ENCODE peak calls at places on chromosome 17, in six cellular contexts. D is lower lobe of right lung, U is sigmoid colon, A is pancreas, V is tibial artery, E is astrocyte. B is an unnamed sample. For H3K27me3 and H3K4me1, the result is how much of the 10 kb centered on the place peaks cover.

GRCh38 chr17:76716834-76717205 is 6.1 kb upstream of the MXRA7 start:
- DNase-seq in D (no peak), U (no peak), A (no peak), V (no peak), E (peak), B (no peak)

GRCh38 chr17:52724578-52724977 is 566.1 kb upstream of the CA10 start:
- DNase-seq in D (no peak), U (no peak), A (no peak), V (no peak), E (no peak), B (no peak)

GRCh38 chr17:73027130-73027741 is 65.3 kb downstream of the SLC39A11 start:
- DNase-seq in D (no peak), U (no peak), A (no peak), V (no peak), E (peak), B (no peak)

GRCh38 chr17:57537524-57538410 is 207.3 kb downstream of the CCDC182 start:
- DNase-seq in D (no peak), U (no peak), A (no peak), V (no peak), E (no peak), B (no peak)

GRCh38 chr17:57553991-57554825 is 190.9 kb downstream of the CCDC182 start:
- DNase-seq in D (peak), U (no peak), A (no peak), V (no peak), E (peak), B (no peak)

GRCh38 chr17:9410737-9411136 is 164.9 kb downstream of the STX8 start:
- DNase-seq in D (no peak), U (no peak), A (no peak), V (no peak), E (no peak), B (no peak)

GRCh38 chr17:40371261-40371929 is 6.9 kb upstream of the GJD3 start:
- DNase-seq in D (no peak), U (no peak), A (no peak), V (no peak), E (no peak), B (no peak)

GRCh38 chr17:44374306-44375195 is 10.9 kb upstream of the FAM171A2 start:
- DNase-seq in D (no peak), U (no peak), A (peak), V (no peak), E (no peak), B (no peak)

GRCh38 chr17:61399131-61400057 is at the start of gene TBX2:
- DNase-seq in D (peak), U (peak), A (no peak), V (peak), E (peak), B (no peak)

GRCh38 chr17:62626719-62627218 is 701 bp upstream of the MRC2 start:
- DNase-seq in D (no peak), U (peak), A (no peak), V (peak), E (peak), B (no peak)

GRCh38 chr17:70099267-70099666 is 24.2 kb downstream of the KCNJ16 start:
- DNase-seq in D (no peak), U (no peak), A (no peak), V (no peak), E (no peak), B (no peak)

GRCh38 chr17:20141201-20141999 is 132.2 kb downstream of the SPECC1 start:
- DNase-seq in D (no peak), U (no peak), A (no peak), V (no peak), E (no peak), B (no peak)

GRCh38 chr17:58702045-58702476 is 9.7 kb downstream of the RAD51C start:
- DNase-seq in D (no peak), U (no peak), A (no peak), V (no peak), E (no peak), B (no peak)

GRCh38 chr17:607341-608060 is 107.1 kb downstream of the VPS53 start:
- DNase-seq in D (no peak), U (no peak), A (no peak), V (no peak), E (no peak), B (no peak)

GRCh38 chr17:42135151-42135550 is 12.5 kb downstream of the HSPB9 start:
- DNase-seq in D (no peak), U (no peak), A (no peak), V (no peak), E (no peak), B (no peak)

GRCh38 chr17:42135664-42136653 is 13.4 kb downstream of the HSPB9 start:
- DNase-seq in D (peak), U (peak), A (peak), V (peak), E (peak), B (no peak)

GRCh38 chr17:42139093-42139492 is 15.7 kb downstream of the RAB5C start:
- DNase-seq in D (no peak), U (no peak), A (no peak), V (no peak), E (no peak), B (no peak)

GRCh38 chr17:42133461-42134041 is 10.9 kb downstream of the HSPB9 start:
- DNase-seq in D (no peak), U (no peak), A (no peak), V (no peak), E (no peak), B (no peak)

GRCh38 chr17:42136654-42137051 is 14.0 kb downstream of the HSPB9 start:
- DNase-seq in D (no peak), U (no peak), A (no peak), V (no peak), E (no peak), B (no peak)
- H3K27ac ChIP-seq in D (peak), U (peak), A (peak), V (no peak), E (no peak), B (peak)

GRCh38 chr17:75380315-75380714 is 25.2 kb downstream of the GRB2 start:
- DNase-seq in D (no peak), U (no peak), A (no peak), V (no peak), E (no peak), B (no peak)
- H3K27me3 ChIP-seq in D (under half), U (under half), A (under half), V (under half), E (under half), B (under half)

GRCh38 chr17:66760324-66760723 is 74.6 kb upstream of the CACNG5 start:
- DNase-seq in D (no peak), U (no peak), A (no peak), V (no peak), E (no peak), B (no peak)
- H3K4me1 ChIP-seq in D (under half), U (under half), A (under half), V (under half), E (under half), B (under half)

GRCh38 chr17:7750321-7750821 is 32.8 kb downstream of the DNAH2 start:
- DNase-seq in D (no peak), U (no peak), A (no peak), V (no peak), E (peak), B (no peak)

GRCh38 chr17:7756968-7757367 is 39.4 kb downstream of the DNAH2 start:
- DNase-seq in D (no peak), U (no peak), A (no peak), V (no peak), E (no peak), B (no peak)

GRCh38 chr17:7755095-7755890 is 37.7 kb downstream of the DNAH2 start:
- DNase-seq in D (no peak), U (no peak), A (no peak), V (no peak), E (no peak), B (no peak)

DNA sequence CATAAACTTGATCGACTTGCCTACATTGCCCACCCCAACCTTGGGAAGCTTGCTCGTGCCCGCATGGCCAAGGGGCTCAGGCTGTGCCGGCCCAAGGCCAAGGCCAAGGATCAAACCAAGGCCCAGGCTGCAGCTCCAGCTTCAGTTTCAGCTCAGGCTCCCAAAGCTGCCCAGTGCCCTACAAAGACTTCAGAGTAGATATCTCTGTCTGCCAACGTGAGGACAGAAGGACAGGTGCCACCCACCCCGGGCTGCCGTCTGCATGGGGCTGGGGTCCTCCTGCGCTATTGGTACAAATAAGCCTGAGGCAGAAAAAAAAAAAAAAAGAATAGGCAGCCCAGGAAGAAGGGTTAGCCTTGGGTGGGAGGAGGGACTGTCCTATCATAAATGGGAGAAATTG is 37.1 kb downstream of the DNAH2 start:
- DNase-seq in D (no peak), U (no peak), A (no peak), V (no peak), E (no peak), B (no peak)
- H3K27ac ChIP-seq in D (no peak), U (no peak), A (no peak), V (no peak), E (no peak), B (peak)

DNA sequence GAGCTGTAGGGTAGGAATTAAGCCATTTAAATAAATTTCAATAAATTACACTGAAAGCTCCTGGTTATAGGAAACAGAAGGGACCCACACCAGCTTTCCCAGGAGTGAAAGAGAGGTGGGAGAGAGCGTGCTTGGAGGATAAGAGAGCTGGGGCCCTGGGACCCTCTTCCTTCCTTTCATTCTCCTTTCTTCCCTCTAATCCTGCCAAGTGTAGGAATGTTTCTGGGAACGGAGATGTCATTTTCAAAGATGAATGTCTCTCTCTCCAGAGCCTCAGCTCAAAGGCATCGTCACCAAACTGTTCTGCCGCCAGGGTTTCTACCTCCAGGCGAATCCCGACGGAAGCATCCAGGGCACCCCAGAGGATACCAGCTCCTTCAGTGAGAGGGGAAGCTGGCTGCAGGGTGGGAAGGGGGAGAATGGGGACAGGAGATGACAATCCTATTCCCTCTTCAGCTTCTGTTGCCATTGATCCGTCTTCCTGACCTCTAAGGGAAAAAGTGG is 1.9 kb downstream of the FGF11 start:
- DNase-seq in D (no peak), U (no peak), A (no peak), V (no peak), E (no peak), B (no peak)
- H3K27me3 ChIP-seq in D (under half), U (half or more), A (under half), V (half or more), E (under half), B (under half)

GRCh38 chr17:81339180-81339501 is 44.0 kb upstream of the SLC38A10 start:
- DNase-seq in D (no peak), U (no peak), A (no peak), V (no peak), E (no peak), B (no peak)
- H3K4me1 ChIP-seq in D (half or more), U (half or more), A (under half), V (under half), E (under half), B (under half)

GRCh38 chr17:34413443-34414076 is 50.5 kb upstream of the CCL1 start:
- DNase-seq in D (no peak), U (no peak), A (no peak), V (no peak), E (no peak), B (no peak)
- H3K27ac ChIP-seq in D (no peak), U (no peak), A (no peak), V (no peak), E (no peak), B (no peak)

DNA sequence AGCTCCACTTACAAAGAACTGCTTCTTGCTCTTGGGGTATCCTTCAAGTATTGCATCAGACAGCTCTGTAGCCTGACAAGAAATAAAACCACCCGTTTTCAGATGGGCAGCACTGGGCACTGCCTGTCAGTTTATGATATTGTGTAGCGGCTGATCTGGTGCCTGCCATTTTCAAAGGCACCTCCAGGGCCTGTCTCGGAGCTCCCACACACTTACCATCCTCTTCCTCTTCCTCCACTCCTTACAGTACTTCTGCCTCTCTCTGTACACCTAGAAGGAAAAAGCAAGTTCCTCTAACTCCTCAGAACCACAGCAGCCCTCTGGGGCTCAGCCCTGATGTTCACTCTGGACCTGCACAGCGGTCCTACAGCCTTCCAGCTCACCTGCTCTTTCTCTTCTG is 4.4 kb downstream of the PSMC3IP start:
- DNase-seq in D (no peak), U (no peak), A (peak), V (no peak), E (no peak), B (no peak)
- H3K27me3 ChIP-seq in D (under half), U (under half), A (under half), V (under half), E (under half), B (under half)

GRCh38 chr17:28499684-28500357 is 6.3 kb upstream of the FOXN1 start:
- DNase-seq in D (peak), U (no peak), A (no peak), V (no peak), E (no peak), B (no peak)
- H3K4me1 ChIP-seq in D (under half), U (under half), A (under half), V (under half), E (under half), B (under half)

GRCh38 chr17:17205368-17206148 is 575 bp downstream of the PLD6 start:
- DNase-seq in D (peak), U (peak), A (peak), V (peak), E (peak), B (no peak)

GRCh38 chr17:17208013-17208412 is 1.9 kb upstream of the PLD6 start:
- DNase-seq in D (no peak), U (no peak), A (no peak), V (no peak), E (no peak), B (no peak)

GRCh38 chr17:17206913-17207368 is 808 bp upstream of the PLD6 start:
- DNase-seq in D (no peak), U (no peak), A (peak), V (peak), E (no peak), B (no peak)

GRCh38 chr17:17204635-17205231 is 1.4 kb downstream of the PLD6 start:
- DNase-seq in D (no peak), U (no peak), A (no peak), V (no peak), E (no peak), B (no peak)

DNA sequence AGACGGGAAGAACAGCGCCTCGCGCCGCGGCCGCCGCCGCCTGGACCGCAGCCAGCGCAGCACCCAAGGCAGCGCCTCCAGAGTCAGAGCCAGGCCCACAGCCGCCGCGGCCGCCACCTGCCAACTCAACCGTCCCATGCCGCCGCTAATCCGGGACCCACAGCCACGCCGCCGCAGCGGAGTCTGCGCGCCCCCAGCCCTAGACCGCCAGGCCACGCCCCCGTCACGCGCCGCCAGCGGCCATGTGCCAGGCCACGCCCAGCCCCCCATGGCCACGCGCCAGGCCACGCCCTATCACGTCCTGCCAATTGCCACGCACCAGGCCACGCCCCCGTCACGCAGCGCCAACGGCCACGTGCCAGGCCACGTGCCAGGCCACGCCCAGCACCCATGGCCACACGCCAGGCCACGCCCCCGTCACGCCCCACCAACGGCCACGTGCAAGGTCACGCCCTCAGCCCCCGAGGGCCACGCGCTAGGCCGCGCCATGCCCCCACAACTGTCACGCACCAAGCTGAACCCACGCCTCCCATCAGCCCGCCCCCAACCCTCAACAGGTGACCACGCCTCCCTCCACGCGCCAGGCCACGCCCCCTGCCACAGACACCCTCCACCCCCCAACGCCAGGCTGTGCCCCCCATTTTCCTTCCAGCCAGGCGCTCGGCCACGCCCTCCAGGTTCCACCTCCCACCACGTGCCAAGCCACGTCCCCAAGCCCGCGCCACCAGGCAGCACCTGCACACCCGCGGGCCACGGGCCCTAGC is at the start of gene PLD6:
- DNase-seq in D (peak), U (peak), A (peak), V (peak), E (peak), B (peak)
- H3K27ac ChIP-seq in D (peak), U (peak), A (peak), V (peak), E (no peak), B (peak)

B was measured in RWPE2.